ENCODE peak calls at places on chromosomes 16 and 17, in four cellular contexts. X is GM23248, G is esophagus muscularis mucosa, C is fibroblast of lung. E is an unnamed sample.

GRCh38 chr17:50491510-50491909 is 12.8 kb downstream of the RSAD1 start:
- DNase-seq in C (no peak), X (peak; percentile 40), G (no peak), E (no peak)

GRCh38 chr17:62995377-62995885 is 29.4 kb downstream of the TANC2 start:
- DNase-seq in X (peak; percentile 49), G (no peak), C (peak; percentile 37), E (no peak)

GRCh38 chr17:64491034-64491860 is 5.6 kb downstream of the POLG2 start:
- DNase-seq in C (no peak), X (peak; percentile 63), G (no peak), E (no peak)

GRCh38 chr16:8326234-8326633 is 264.1 kb downstream of the TMEM114 start:
- DNase-seq in C (no peak), X (no peak), G (no peak), E (no peak)

GRCh38 chr17:49285716-49286115 is 55.1 kb upstream of the PHOSPHO1 start:
- DNase-seq in C (no peak), X (no peak), G (no peak), E (no peak)

GRCh38 chr17:76270127-76270592 is 5.0 kb downstream of the UBALD2 start:
- DNase-seq in G (no peak), C (no peak), X (no peak), E (no peak)

GRCh38 chr17:62791235-62792121 is 16.6 kb downstream of the MARCHF10 start:
- DNase-seq in G (no peak), C (peak; percentile 96), X (peak; percentile 88), E (no peak)

GRCh38 chr16:16062023-16062932 is 112.9 kb downstream of the ABCC1 start:
- DNase-seq in G (peak; percentile 93), C (no peak), X (no peak), E (no peak)

GRCh38 chr17:64129765-64130558 is at the start of gene ERN1:
- DNase-seq in X (peak; percentile 98), C (peak; percentile 92), G (peak; percentile 99), E (peak; percentile 57)

GRCh38 chr16:11240636-11241473 is 15.1 kb downstream of the SOCS1 start:
- DNase-seq in X (no peak), G (no peak), C (no peak), E (no peak)

GRCh38 chr17:42276609-42277341 is 584 bp upstream of the STAT5B start:
- DNase-seq in C (peak; percentile 85), G (no peak), X (peak; percentile 84), E (no peak)

GRCh38 chr16:24758373-24758772 is 28.9 kb downstream of the TNRC6A start:
- DNase-seq in G (no peak), X (no peak), C (peak; percentile 65), E (no peak)

GRCh38 chr17:3385869-3386816 is at the start of gene OR3A2:
- DNase-seq in C (no peak), G (no peak), X (no peak), E (no peak)

GRCh38 chr17:30921544-30922196 is at the start of gene ADAP2:
- DNase-seq in G (no peak), C (peak; percentile 22), X (peak; percentile 41), E (no peak)

GRCh38 chr17:73210002-73210678 is 17.3 kb downstream of the COG1 start:
- DNase-seq in G (no peak), C (no peak), X (peak; percentile 41), E (no peak)

GRCh38 chr16:28538733-28539596 is at the start of gene NUPR1:
- DNase-seq in X (peak; percentile 98), C (peak; percentile 96), G (peak; percentile 99), E (peak; percentile 77)

GRCh38 chr16:50509521-50510341 is 38.5 kb upstream of the NKD1 start:
- DNase-seq in C (no peak), G (peak; percentile 86), X (peak; percentile 13), E (no peak)

GRCh38 chr16:89035013-89035697 is 58.1 kb upstream of the CBFA2T3 start:
- DNase-seq in C (no peak), X (no peak), G (no peak), E (no peak)

GRCh38 chr17:57373756-57374155 is 117.4 kb downstream of the MSI2 start:
- DNase-seq in G (no peak), C (no peak), X (no peak), E (no peak)

GRCh38 chr17:57375040-57375769 is 118.9 kb downstream of the MSI2 start:
- DNase-seq in G (no peak), C (peak; percentile 62), X (no peak), E (no peak)

GRCh38 chr17:57377094-57377493 is 120.8 kb downstream of the MSI2 start:
- DNase-seq in G (no peak), X (no peak), C (no peak), E (no peak)

GRCh38 chr17:57373071-57373470 is 116.7 kb downstream of the MSI2 start:
- DNase-seq in C (no peak), G (no peak), X (no peak), E (no peak)

DNA sequence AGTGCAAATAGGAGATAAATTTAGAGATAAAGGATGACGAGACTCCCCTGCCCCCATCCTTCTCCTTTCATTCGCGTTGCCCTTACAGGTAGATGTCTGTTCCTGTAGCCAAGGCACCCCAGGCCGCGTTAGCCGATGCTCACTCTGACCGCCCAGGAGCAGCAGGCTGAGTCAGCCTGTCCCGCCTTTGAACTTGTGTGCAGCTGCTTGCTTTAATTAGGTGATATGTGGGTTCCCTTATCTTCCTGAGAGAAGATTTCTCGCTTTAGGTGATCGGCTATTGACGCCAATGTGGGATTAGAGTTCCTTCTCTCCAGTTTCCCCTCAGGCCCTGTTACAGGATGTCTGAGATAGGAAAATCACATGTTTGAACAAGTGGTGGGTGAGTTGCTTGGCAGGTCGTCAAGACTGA is 119.5 kb downstream of the MSI2 start:
- DNase-seq in C (peak; percentile 69), X (no peak), G (no peak), E (peak; percentile 46)
- H3K27ac ChIP-seq in C (no peak overlapping the region), X (no peak overlapping the region), G (no peak overlapping the region), E (peak overlapping the region; percentile 31)

DNA sequence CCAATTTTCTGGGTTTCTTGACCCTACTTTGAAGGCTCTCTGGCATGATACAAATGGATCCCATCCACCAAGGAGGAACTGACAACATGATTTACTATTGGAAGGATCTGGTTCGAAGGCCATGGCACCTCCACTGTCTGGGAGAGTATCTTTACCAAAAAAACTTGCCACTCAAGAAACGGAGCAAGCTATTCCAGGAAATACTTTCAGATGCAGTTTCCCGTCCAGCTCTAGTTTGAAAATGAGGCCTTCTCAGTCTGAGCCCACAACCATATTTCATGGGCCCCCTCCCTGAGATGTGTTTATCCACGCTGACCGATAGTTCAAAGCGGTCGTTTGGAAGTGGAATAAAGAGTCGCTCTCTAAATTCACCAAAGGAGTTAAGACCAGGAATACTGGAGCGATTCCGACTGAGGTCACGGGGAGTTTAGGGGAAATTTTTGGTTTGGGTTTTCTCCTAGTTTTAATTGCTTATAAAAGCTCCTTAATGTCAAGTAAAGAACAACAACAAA is 76.8 kb downstream of the MRM3 start:
- DNase-seq in X (peak; percentile 14), G (no peak), C (no peak), E (no peak)
- H3K27ac ChIP-seq in X (peak overlapping the region; percentile 39), G (peak overlapping the region; percentile 78), C (peak overlapping the region; percentile 72), E (peak overlapping the region; percentile 65)

DNA sequence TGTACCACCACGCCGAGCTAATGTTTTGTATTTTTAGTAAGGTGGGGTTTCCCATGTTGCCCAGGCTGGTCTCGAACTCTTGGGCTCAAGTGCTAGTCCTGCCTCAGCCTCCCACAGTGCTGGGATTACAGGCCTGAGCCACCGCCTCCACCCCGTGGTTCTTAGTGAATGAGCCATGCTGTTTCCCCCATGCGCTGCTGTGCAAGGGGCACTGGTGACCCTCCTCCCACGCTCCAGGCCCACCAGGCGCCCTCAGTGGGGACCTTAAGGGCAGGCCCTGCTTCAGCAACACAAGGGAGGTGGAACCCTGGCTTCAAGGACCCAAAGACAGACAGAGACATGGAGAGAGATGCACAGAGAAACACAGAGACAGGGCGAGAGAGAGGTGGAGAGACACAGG is 15.4 kb upstream of the NUDT16L1 start:
- DNase-seq in G (no peak), C (no peak), X (no peak), E (no peak)
- H3K27ac ChIP-seq in G (no peak overlapping the region), C (no peak overlapping the region), X (no peak overlapping the region), E (no peak overlapping the region)

GRCh38 chr17:80781188-80781577 is 210.5 kb upstream of the CHMP6 start:
- DNase-seq in X (no peak), G (no peak), C (no peak), E (no peak)
- H3K27ac ChIP-seq in X (no peak overlapping the region), G (peak overlapping the region; percentile 78), C (no peak overlapping the region), E (no peak overlapping the region)

GRCh38 chr16:31108794-31109558 is 790 bp downstream of the BCKDK start:
- DNase-seq in G (no peak), C (no peak), X (peak; percentile 46), E (no peak)
- H3K27ac ChIP-seq in G (peak overlapping the region; percentile 90), C (peak overlapping the region; percentile 82), X (no peak overlapping the region), E (peak overlapping the region; percentile 21)